ENCODE peak calls at places on chromosomes 11 and 22, in nine cellular contexts. One of them, this sample, is unnamed.

GRCh38 chr22:44582016-44582415 is 84.0 kb upstream of the RTL6 start:
- DNase-seq in HTR-8/SVneo: no peak
- DNase-seq in progenitor cell of endocrine pancreas: no peak
- DNase-seq in ELF-1: no peak
- DNase-seq in activated naive CD8-positive, alpha-beta T cell treated with anti-CD3 and anti-CD28 coated beads for 36 hours: no peak
- DNase-seq in fibroblast of the aortic adventitia: no peak
- DNase-seq in stimulated activated naive CD4-positive, alpha-beta T cell treated with Interleukin-2 at 50 U/mL for 16 hours: no peak
- DNase-seq in globus pallidus: no peak
- DNase-seq in dorsolateral prefrontal cortex: no peak
- DNase-seq in this sample: no peak

GRCh38 chr11:94776351-94777321 is 8.5 kb downstream of the AMOTL1 start:
- DNase-seq in globus pallidus: no peak
- DNase-seq in activated naive CD8-positive, alpha-beta T cell treated with anti-CD3 and anti-CD28 coated beads for 36 hours: no peak
- DNase-seq in progenitor cell of endocrine pancreas: no peak
- DNase-seq in dorsolateral prefrontal cortex: no peak
- DNase-seq in HTR-8/SVneo: no peak
- DNase-seq in stimulated activated naive CD4-positive, alpha-beta T cell treated with Interleukin-2 at 50 U/mL for 16 hours: no peak
- DNase-seq in fibroblast of the aortic adventitia: peak
- DNase-seq in ELF-1: peak
- DNase-seq in this sample: peak

GRCh38 chr11:117824571-117825537 is at the start of gene FXYD2:
- DNase-seq in activated naive CD8-positive, alpha-beta T cell treated with anti-CD3 and anti-CD28 coated beads for 36 hours: no peak
- DNase-seq in stimulated activated naive CD4-positive, alpha-beta T cell treated with Interleukin-2 at 50 U/mL for 16 hours: no peak
- DNase-seq in HTR-8/SVneo: no peak
- DNase-seq in fibroblast of the aortic adventitia: peak
- DNase-seq in progenitor cell of endocrine pancreas: no peak
- DNase-seq in globus pallidus: no peak
- DNase-seq in ELF-1: no peak
- DNase-seq in dorsolateral prefrontal cortex: no peak
- DNase-seq in this sample: peak

GRCh38 chr22:50114221-50114981 is 24.6 kb downstream of the MOV10L1 start:
- DNase-seq in stimulated activated naive CD4-positive, alpha-beta T cell treated with Interleukin-2 at 50 U/mL for 16 hours: no peak
- DNase-seq in activated naive CD8-positive, alpha-beta T cell treated with anti-CD3 and anti-CD28 coated beads for 36 hours: no peak
- DNase-seq in dorsolateral prefrontal cortex: no peak
- DNase-seq in progenitor cell of endocrine pancreas: no peak
- DNase-seq in fibroblast of the aortic adventitia: peak
- DNase-seq in ELF-1: no peak
- DNase-seq in HTR-8/SVneo: no peak
- DNase-seq in globus pallidus: no peak
- DNase-seq in this sample: peak

GRCh38 chr11:15967966-15968365 is 388.4 kb downstream of the SOX6 start:
- DNase-seq in HTR-8/SVneo: no peak
- DNase-seq in stimulated activated naive CD4-positive, alpha-beta T cell treated with Interleukin-2 at 50 U/mL for 16 hours: no peak
- DNase-seq in dorsolateral prefrontal cortex: no peak
- DNase-seq in fibroblast of the aortic adventitia: peak
- DNase-seq in ELF-1: no peak
- DNase-seq in activated naive CD8-positive, alpha-beta T cell treated with anti-CD3 and anti-CD28 coated beads for 36 hours: no peak
- DNase-seq in globus pallidus: peak
- DNase-seq in progenitor cell of endocrine pancreas: no peak
- DNase-seq in this sample: no peak

GRCh38 chr11:20066783-20067156 is 93.5 kb downstream of the DBX1 start:
- DNase-seq in progenitor cell of endocrine pancreas: no peak
- DNase-seq in fibroblast of the aortic adventitia: no peak
- DNase-seq in stimulated activated naive CD4-positive, alpha-beta T cell treated with Interleukin-2 at 50 U/mL for 16 hours: no peak
- DNase-seq in HTR-8/SVneo: no peak
- DNase-seq in activated naive CD8-positive, alpha-beta T cell treated with anti-CD3 and anti-CD28 coated beads for 36 hours: no peak
- DNase-seq in dorsolateral prefrontal cortex: no peak
- DNase-seq in globus pallidus: no peak
- DNase-seq in ELF-1: no peak
- DNase-seq in this sample: no peak

GRCh38 chr11:17413414-17414316 is 25.2 kb upstream of the KCNJ11 start:
- DNase-seq in dorsolateral prefrontal cortex: no peak
- DNase-seq in fibroblast of the aortic adventitia: no peak
- DNase-seq in ELF-1: no peak
- DNase-seq in globus pallidus: no peak
- DNase-seq in activated naive CD8-positive, alpha-beta T cell treated with anti-CD3 and anti-CD28 coated beads for 36 hours: no peak
- DNase-seq in HTR-8/SVneo: no peak
- DNase-seq in progenitor cell of endocrine pancreas: no peak
- DNase-seq in stimulated activated naive CD4-positive, alpha-beta T cell treated with Interleukin-2 at 50 U/mL for 16 hours: no peak
- DNase-seq in this sample: no peak

GRCh38 chr11:14974021-14974698 is 2.0 kb upstream of the CALCA start:
- DNase-seq in stimulated activated naive CD4-positive, alpha-beta T cell treated with Interleukin-2 at 50 U/mL for 16 hours: no peak
- DNase-seq in HTR-8/SVneo: no peak
- DNase-seq in activated naive CD8-positive, alpha-beta T cell treated with anti-CD3 and anti-CD28 coated beads for 36 hours: no peak
- DNase-seq in dorsolateral prefrontal cortex: no peak
- DNase-seq in globus pallidus: no peak
- DNase-seq in progenitor cell of endocrine pancreas: no peak
- DNase-seq in ELF-1: peak
- DNase-seq in fibroblast of the aortic adventitia: no peak
- DNase-seq in this sample: no peak

GRCh38 chr22:45548991-45549736 is 46.5 kb downstream of the FBLN1 start:
- DNase-seq in fibroblast of the aortic adventitia: peak
- DNase-seq in ELF-1: peak
- DNase-seq in progenitor cell of endocrine pancreas: no peak
- DNase-seq in dorsolateral prefrontal cortex: no peak
- DNase-seq in HTR-8/SVneo: no peak
- DNase-seq in globus pallidus: no peak
- DNase-seq in activated naive CD8-positive, alpha-beta T cell treated with anti-CD3 and anti-CD28 coated beads for 36 hours: no peak
- DNase-seq in stimulated activated naive CD4-positive, alpha-beta T cell treated with Interleukin-2 at 50 U/mL for 16 hours: no peak
- DNase-seq in this sample: peak

GRCh38 chr22:39800790-39801540 is 92.6 kb downstream of the ENTHD1 start:
- DNase-seq in ELF-1: no peak
- DNase-seq in globus pallidus: no peak
- DNase-seq in HTR-8/SVneo: no peak
- DNase-seq in activated naive CD8-positive, alpha-beta T cell treated with anti-CD3 and anti-CD28 coated beads for 36 hours: no peak
- DNase-seq in stimulated activated naive CD4-positive, alpha-beta T cell treated with Interleukin-2 at 50 U/mL for 16 hours: no peak
- DNase-seq in fibroblast of the aortic adventitia: no peak
- DNase-seq in progenitor cell of endocrine pancreas: no peak
- DNase-seq in dorsolateral prefrontal cortex: no peak
- DNase-seq in this sample: no peak

GRCh38 chr11:67613960-67614715 is 7.4 kb downstream of the NDUFV1 start:
- DNase-seq in ELF-1: peak
- DNase-seq in HTR-8/SVneo: peak
- DNase-seq in stimulated activated naive CD4-positive, alpha-beta T cell treated with Interleukin-2 at 50 U/mL for 16 hours: peak
- DNase-seq in dorsolateral prefrontal cortex: no peak
- DNase-seq in fibroblast of the aortic adventitia: peak
- DNase-seq in progenitor cell of endocrine pancreas: peak
- DNase-seq in activated naive CD8-positive, alpha-beta T cell treated with anti-CD3 and anti-CD28 coated beads for 36 hours: peak
- DNase-seq in globus pallidus: no peak
- DNase-seq in this sample: peak

This sample was measured in RPMI7951.